ENCODE peak calls at places on chromosomes 2 and 18, in six cellular contexts. One of them, this sample, is unnamed.
A peak's percentile ranks its signal among the peaks of the same experiment; 100 is the strongest.

GRCh38 chr2:148238561-148238960 is 217.7 kb downstream of the MBD5 start:
- DNase-seq in NT2/D1: no peak
- DNase-seq in fibroblast of lung: no peak
- DNase-seq in GM04504: no peak
- DNase-seq in MCF 10A: no peak
- DNase-seq in hypothalamus: no peak
- DNase-seq in this sample: no peak

GRCh38 chr2:108988796-108989713 is at the start of gene EDAR:
- DNase-seq in NT2/D1: peak; percentile 68
- DNase-seq in fibroblast of lung: peak; percentile 15
- DNase-seq in GM04504: no peak
- DNase-seq in MCF 10A: peak; percentile 80
- DNase-seq in hypothalamus: no peak
- DNase-seq in this sample: no peak

GRCh38 chr18:26133652-26134051 is at the start of gene PSMA8:
- DNase-seq in NT2/D1: no peak
- DNase-seq in fibroblast of lung: no peak
- DNase-seq in GM04504: no peak
- DNase-seq in MCF 10A: no peak
- DNase-seq in hypothalamus: no peak
- DNase-seq in this sample: no peak

GRCh38 chr18:23259701-23260661 is 124.7 kb downstream of the CABLES1 start:
- DNase-seq in NT2/D1: no peak
- DNase-seq in fibroblast of lung: peak; percentile 66
- DNase-seq in GM04504: peak; percentile 53
- DNase-seq in MCF 10A: peak; percentile 66
- DNase-seq in hypothalamus: no peak
- DNase-seq in this sample: no peak

GRCh38 chr2:158912122-158912521 is 56.3 kb upstream of the TANC1 start:
- DNase-seq in NT2/D1: no peak
- DNase-seq in fibroblast of lung: no peak
- DNase-seq in GM04504: no peak
- DNase-seq in MCF 10A: peak; percentile 27
- DNase-seq in hypothalamus: no peak
- DNase-seq in this sample: no peak

GRCh38 chr2:125667630-125668029 is 988.3 kb upstream of the GYPC start:
- DNase-seq in NT2/D1: no peak
- DNase-seq in fibroblast of lung: no peak
- DNase-seq in GM04504: no peak
- DNase-seq in MCF 10A: no peak
- DNase-seq in hypothalamus: no peak
- DNase-seq in this sample: no peak

GRCh38 chr2:173667415-173667814 is 297.8 kb downstream of the SP3 start:
- DNase-seq in NT2/D1: no peak
- DNase-seq in fibroblast of lung: no peak
- DNase-seq in GM04504: no peak
- DNase-seq in MCF 10A: peak; percentile 65
- DNase-seq in hypothalamus: no peak
- DNase-seq in this sample: no peak

GRCh38 chr18:5214583-5215351 is 17.7 kb upstream of the AKAIN1 start:
- DNase-seq in NT2/D1: no peak
- DNase-seq in fibroblast of lung: no peak
- DNase-seq in GM04504: no peak
- DNase-seq in MCF 10A: no peak
- DNase-seq in hypothalamus: no peak
- DNase-seq in this sample: no peak

GRCh38 chr18:76208632-76209308 is 286.3 kb downstream of the ZNF516 start:
- DNase-seq in NT2/D1: no peak
- DNase-seq in fibroblast of lung: no peak
- DNase-seq in GM04504: no peak
- DNase-seq in MCF 10A: no peak
- DNase-seq in hypothalamus: no peak
- DNase-seq in this sample: no peak

GRCh38 chr2:128279786-128280701 is 38.6 kb downstream of the HS6ST1 start:
- DNase-seq in NT2/D1: no peak
- DNase-seq in fibroblast of lung: no peak
- DNase-seq in GM04504: no peak
- DNase-seq in MCF 10A: no peak
- DNase-seq in hypothalamus: no peak
- DNase-seq in this sample: no peak

GRCh38 chr2:177262137-177262536 is 2.4 kb downstream of the NFE2L2 start:
- DNase-seq in NT2/D1: no peak
- DNase-seq in fibroblast of lung: no peak
- DNase-seq in GM04504: no peak
- DNase-seq in MCF 10A: no peak
- DNase-seq in hypothalamus: no peak
- DNase-seq in this sample: no peak

GRCh38 chr2:224311226-224311625 is 90.7 kb downstream of the FAM124B start:
- DNase-seq in NT2/D1: no peak
- DNase-seq in fibroblast of lung: peak; percentile 18
- DNase-seq in GM04504: peak; percentile 42
- DNase-seq in MCF 10A: peak; percentile 31
- DNase-seq in hypothalamus: no peak
- DNase-seq in this sample: no peak

GRCh38 chr2:43192039-43192438 is 34.4 kb downstream of the ZFP36L2 start:
- DNase-seq in NT2/D1: no peak
- DNase-seq in fibroblast of lung: no peak
- DNase-seq in GM04504: no peak
- DNase-seq in MCF 10A: no peak
- DNase-seq in hypothalamus: no peak
- DNase-seq in this sample: no peak

GRCh38 chr2:114614599-114614998 is 172.2 kb downstream of the DPP10 start:
- DNase-seq in NT2/D1: no peak
- DNase-seq in fibroblast of lung: no peak
- DNase-seq in GM04504: no peak
- DNase-seq in MCF 10A: no peak
- DNase-seq in hypothalamus: no peak
- DNase-seq in this sample: no peak

GRCh38 chr2:79393806-79394484 is 118.9 kb upstream of the CTNNA2 start:
- DNase-seq in NT2/D1: peak; percentile 81
- DNase-seq in fibroblast of lung: peak; percentile 10
- DNase-seq in GM04504: no peak
- DNase-seq in MCF 10A: no peak
- DNase-seq in hypothalamus: no peak
- DNase-seq in this sample: no peak

GRCh38 chr2:1543776-1544477 is 130.7 kb downstream of the TPO start:
- DNase-seq in NT2/D1: no peak
- DNase-seq in fibroblast of lung: no peak
- DNase-seq in GM04504: no peak
- DNase-seq in MCF 10A: no peak
- DNase-seq in hypothalamus: no peak
- DNase-seq in this sample: no peak

GRCh38 chr2:113128386-113128664 is 927 bp downstream of the IL1RN start:
- DNase-seq in NT2/D1: no peak
- DNase-seq in fibroblast of lung: no peak
- DNase-seq in GM04504: no peak
- DNase-seq in MCF 10A: no peak
- DNase-seq in hypothalamus: no peak
- DNase-seq in this sample: no peak

GRCh38 chr2:30422437-30422805 is 24.6 kb upstream of the LCLAT1 start:
- DNase-seq in NT2/D1: no peak
- DNase-seq in fibroblast of lung: no peak
- DNase-seq in GM04504: no peak
- DNase-seq in MCF 10A: peak; percentile 32
- DNase-seq in hypothalamus: no peak
- DNase-seq in this sample: no peak

GRCh38 chr2:197599285-197599965 is 76.0 kb downstream of the RFTN2 start:
- DNase-seq in NT2/D1: peak; percentile 35
- DNase-seq in fibroblast of lung: peak; percentile 57
- DNase-seq in GM04504: no peak
- DNase-seq in MCF 10A: peak; percentile 87
- DNase-seq in hypothalamus: no peak
- DNase-seq in this sample: no peak

GRCh38 chr2:147860009-147860408 is 15.2 kb downstream of the ACVR2A start:
- DNase-seq in NT2/D1: peak; percentile 1
- DNase-seq in fibroblast of lung: no peak
- DNase-seq in GM04504: no peak
- DNase-seq in MCF 10A: no peak
- DNase-seq in hypothalamus: no peak
- DNase-seq in this sample: no peak

GRCh38 chr2:202109737-202110184 is 36.7 kb downstream of the KIAA2012 start:
- DNase-seq in NT2/D1: no peak
- DNase-seq in fibroblast of lung: peak; percentile 72
- DNase-seq in GM04504: peak; percentile 25
- DNase-seq in MCF 10A: no peak
- DNase-seq in hypothalamus: no peak
- DNase-seq in this sample: no peak

GRCh38 chr2:164840930-164841718 is 499 bp downstream of the COBLL1 start:
- DNase-seq in NT2/D1: peak; percentile 66
- DNase-seq in fibroblast of lung: peak; percentile 30
- DNase-seq in GM04504: peak; percentile 37
- DNase-seq in MCF 10A: peak; percentile 76
- DNase-seq in hypothalamus: no peak
- DNase-seq in this sample: peak; percentile 58

GRCh38 chr2:25582079-25582830 is 91.1 kb downstream of the DTNB start:
- DNase-seq in NT2/D1: no peak
- DNase-seq in fibroblast of lung: no peak
- DNase-seq in GM04504: no peak
- DNase-seq in MCF 10A: no peak
- DNase-seq in hypothalamus: no peak
- DNase-seq in this sample: no peak

GRCh38 chr2:236608308-236608564 is 38.6 kb downstream of the ACKR3 start:
- DNase-seq in NT2/D1: no peak
- DNase-seq in fibroblast of lung: no peak
- DNase-seq in GM04504: no peak
- DNase-seq in MCF 10A: no peak
- DNase-seq in hypothalamus: no peak
- DNase-seq in this sample: no peak

GRCh38 chr2:205496777-205497176 is 185.5 kb upstream of the NRP2 start:
- DNase-seq in NT2/D1: no peak
- DNase-seq in fibroblast of lung: peak; percentile 97
- DNase-seq in GM04504: no peak
- DNase-seq in MCF 10A: no peak
- DNase-seq in hypothalamus: no peak
- DNase-seq in this sample: no peak

GRCh38 chr2:67393237-67393636 is 3.9 kb upstream of the ETAA1 start:
- DNase-seq in NT2/D1: no peak
- DNase-seq in fibroblast of lung: no peak
- DNase-seq in GM04504: no peak
- DNase-seq in MCF 10A: no peak
- DNase-seq in hypothalamus: no peak
- DNase-seq in this sample: no peak

GRCh38 chr2:233422050-233422639 is 67.9 kb downstream of the DGKD start:
- DNase-seq in NT2/D1: no peak
- DNase-seq in fibroblast of lung: no peak
- DNase-seq in GM04504: no peak
- DNase-seq in MCF 10A: peak; percentile 90
- DNase-seq in hypothalamus: no peak
- DNase-seq in this sample: no peak

GRCh38 chr2:215833531-215834162 is 179.7 kb downstream of the MREG start:
- DNase-seq in NT2/D1: no peak
- DNase-seq in fibroblast of lung: peak; percentile 86
- DNase-seq in GM04504: no peak
- DNase-seq in MCF 10A: peak; percentile 78
- DNase-seq in hypothalamus: no peak
- DNase-seq in this sample: no peak

GRCh38 chr2:63729362-63729761 is 112.3 kb upstream of the UGP2 start:
- DNase-seq in NT2/D1: no peak
- DNase-seq in fibroblast of lung: no peak
- DNase-seq in GM04504: no peak
- DNase-seq in MCF 10A: no peak
- DNase-seq in hypothalamus: no peak
- DNase-seq in this sample: no peak

This sample was measured in frontal cortex.